ENCODE peak calls at places on chromosomes 2 and 18, in seven cellular contexts. I, L, W, P, T, V and N are unnamed samples.

GRCh38 chr2:238853218-238853617 is 5.3 kb downstream of the TWIST2 start:
- DNase-seq in I (no peak), L (no peak), W (no peak), P (no peak), T (no peak), V (no peak), N (no peak)

GRCh38 chr18:50507120-50507590 is 52.7 kb upstream of the MAPK4 start:
- DNase-seq in I (peak), L (peak), W (no peak), P (no peak), T (peak), V (peak), N (peak)

GRCh38 chr2:190599073-190599472 is 49.8 kb upstream of the NAB1 start:
- DNase-seq in I (no peak), L (peak), W (no peak), P (peak), T (no peak), V (no peak), N (no peak)

GRCh38 chr2:101754613-101755012 is 57.1 kb downstream of the MAP4K4 start:
- DNase-seq in I (peak), L (peak), W (no peak), P (peak), T (no peak), V (no peak), N (no peak)

GRCh38 chr2:54574107-54574859 is 118.2 kb downstream of the SPTBN1 start:
- DNase-seq in I (peak), L (peak), W (peak), P (peak), T (no peak), V (peak), N (no peak)

GRCh38 chr2:140359056-140359771 is 1579.0 kb upstream of the NXPH2 start:
- DNase-seq in I (no peak), L (peak), W (no peak), P (peak), T (no peak), V (no peak), N (no peak)

GRCh38 chr2:236573066-236573929 is 3.7 kb downstream of the ACKR3 start:
- DNase-seq in I (no peak), L (no peak), W (no peak), P (no peak), T (no peak), V (no peak), N (no peak)

GRCh38 chr2:160261731-160262130 is 61.7 kb upstream of the ITGB6 start:
- DNase-seq in I (no peak), L (peak), W (no peak), P (no peak), T (no peak), V (no peak), N (no peak)

DNA sequence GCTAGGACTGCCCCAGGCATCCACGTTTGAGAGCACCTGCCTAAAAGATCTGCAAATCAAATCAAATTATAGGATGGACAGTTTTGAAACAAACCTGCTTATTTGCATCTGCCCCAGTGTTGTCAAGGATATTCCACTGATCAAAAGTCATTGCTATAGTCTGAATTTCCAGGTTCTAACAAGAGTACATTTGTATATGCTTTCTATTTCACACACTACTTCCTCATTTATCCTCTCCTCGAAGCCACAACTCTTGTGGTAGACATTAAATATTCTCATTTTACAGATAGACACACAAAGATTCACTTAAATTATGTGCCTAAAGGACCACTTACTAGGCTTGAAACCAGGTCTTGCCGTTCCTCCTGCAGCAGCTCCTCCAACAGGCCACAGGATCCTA is 11.9 kb upstream of the TET3 start:
- DNase-seq in I (no peak), L (no peak), W (no peak), P (no peak), T (no peak), V (no peak), N (no peak)
- H3K9ac ChIP-seq in I (no peak), L (no peak), W (no peak), P (no peak), T (no peak), V (no peak), N (no peak)

GRCh38 chr2:203327582-203327917 is 644 bp upstream of the ABI2 start:
- DNase-seq in I (no peak), L (no peak), W (no peak), P (no peak), T (no peak), V (no peak), N (no peak)
- H3K9ac ChIP-seq in I (peak), L (peak), W (peak), P (peak), T (peak), V (peak), N (peak)

GRCh38 chr2:16608661-16609643 is 56.7 kb downstream of the CYRIA start:
- DNase-seq in I (peak), L (peak), W (peak), P (peak), T (peak), V (peak), N (peak)
- H3K9ac ChIP-seq in I (no peak), L (no peak), W (no peak), P (peak), T (peak), V (no peak), N (peak)

GRCh38 chr18:34576622-34577021 is 133.5 kb upstream of the DTNA start:
- DNase-seq in I (no peak), L (no peak), W (no peak), P (no peak), T (no peak), V (no peak), N (no peak)
- H3K9ac ChIP-seq in I (no peak), L (no peak), W (no peak), P (no peak), T (no peak), V (no peak), N (no peak)

GRCh38 chr2:167937403-167937802 is 310.0 kb downstream of the STK39 start:
- DNase-seq in I (no peak), L (no peak), W (no peak), P (no peak), T (no peak), V (no peak), N (no peak)
- H3K9ac ChIP-seq in I (no peak), L (no peak), W (no peak), P (no peak), T (no peak), V (no peak), N (no peak)

DNA sequence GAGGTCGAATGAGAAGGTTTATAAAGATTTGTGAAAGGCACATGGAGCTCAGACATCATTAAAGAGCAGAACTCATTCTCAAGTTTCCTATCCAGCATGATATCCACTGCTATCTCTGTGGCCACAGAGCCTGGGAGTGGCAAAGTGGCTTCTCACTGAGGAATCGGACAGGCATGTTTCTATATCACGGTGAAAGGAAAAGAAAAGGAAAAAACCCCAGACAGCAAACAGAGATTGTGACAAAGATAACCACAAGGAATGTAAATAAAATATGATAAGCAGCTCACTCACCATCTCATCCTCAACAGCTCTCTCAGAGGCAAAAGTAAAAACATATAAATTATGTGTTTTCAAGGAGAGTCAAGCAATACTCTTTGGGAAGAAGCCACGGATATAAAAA is 2.5 kb downstream of the PID1 start:
- DNase-seq in I (no peak), L (peak), W (no peak), P (peak), T (no peak), V (no peak), N (no peak)
- H3K9ac ChIP-seq in I (no peak), L (no peak), W (no peak), P (no peak), T (no peak), V (no peak), N (no peak)